ENCODE peak calls at places on chromosome 22, in eight cellular contexts. B, D, V, X, O, C, S and I are unnamed samples.

GRCh38 chr22:45478108-45478771 is 24.4 kb upstream of the FBLN1 start:
- DNase-seq in B (no peak), D (no peak), V (no peak), X (no peak), O (no peak), C (no peak), S (no peak), I (no peak)

GRCh38 chr22:38906024-38906423 is 34.0 kb upstream of the CBX6 start:
- DNase-seq in B (no peak), D (no peak), V (no peak), X (no peak), O (no peak), C (no peak), S (no peak), I (no peak)

GRCh38 chr22:48501231-48501750 is 1326.4 kb downstream of the BRD1 start:
- DNase-seq in B (no peak), D (no peak), V (no peak), X (no peak), O (no peak), C (no peak), S (no peak), I (no peak)

GRCh38 chr22:45968751-45969413 is 8.1 kb downstream of the WNT7B start:
- DNase-seq in B (peak), D (no peak), V (no peak), X (no peak), O (no peak), C (no peak), S (no peak), I (no peak)

GRCh38 chr22:32876516-32876915 is 75.0 kb downstream of the TIMP3 start:
- DNase-seq in B (no peak), D (no peak), V (no peak), X (no peak), O (no peak), C (no peak), S (no peak), I (no peak)

GRCh38 chr22:40377931-40378330 is 7.5 kb downstream of the SGSM3 start:
- DNase-seq in B (no peak), D (no peak), V (no peak), X (peak), O (no peak), C (no peak), S (no peak), I (no peak)

GRCh38 chr22:49049691-49050090 is 778.0 kb downstream of the BRD1 start:
- DNase-seq in B (no peak), D (no peak), V (no peak), X (no peak), O (no peak), C (no peak), S (no peak), I (no peak)

GRCh38 chr22:29149841-29150555 is 55.7 kb upstream of the EMID1 start:
- DNase-seq in B (no peak), D (no peak), V (no peak), X (peak), O (no peak), C (no peak), S (no peak), I (peak)

GRCh38 chr22:27057717-27058116 is 400.3 kb downstream of the MIAT start:
- DNase-seq in B (no peak), D (no peak), V (no peak), X (no peak), O (no peak), C (peak), S (no peak), I (no peak)

GRCh38 chr22:45757068-45757467 is 85.4 kb downstream of the ATXN10 start:
- DNase-seq in B (no peak), D (no peak), V (no peak), X (no peak), O (no peak), C (no peak), S (peak), I (no peak)

GRCh38 chr22:39174498-39175120 is 22.1 kb upstream of the CBX7 start:
- DNase-seq in B (peak), D (no peak), V (peak), X (peak), O (no peak), C (peak), S (peak), I (peak)

GRCh38 chr22:49525366-49525765 is 302.3 kb downstream of the BRD1 start:
- DNase-seq in B (no peak), D (no peak), V (no peak), X (no peak), O (no peak), C (no peak), S (no peak), I (no peak)